ENCODE peak calls at places on chromosomes 16 and 17, in four cellular contexts. One of them, this sample, is unnamed.

GRCh38 chr16:46817961-46818360 is 13.0 kb downstream of the C16orf87 start:
- DNase-seq in aorta: no peak
- DNase-seq in glomerular endothelial cell: no peak
- DNase-seq in osteocyte: no peak
- DNase-seq in this sample: no peak

GRCh38 chr17:70256751-70257150 is 87.4 kb downstream of the KCNJ2 start:
- DNase-seq in osteocyte: no peak
- DNase-seq in glomerular endothelial cell: no peak
- DNase-seq in aorta: no peak
- DNase-seq in this sample: no peak

GRCh38 chr17:31535581-31535981 is 144.1 kb downstream of the RAB11FIP4 start:
- DNase-seq in glomerular endothelial cell: no peak
- DNase-seq in aorta: no peak
- DNase-seq in osteocyte: no peak
- DNase-seq in this sample: no peak

GRCh38 chr16:68779891-68780290 is 42.8 kb downstream of the CDH1 start:
- DNase-seq in osteocyte: no peak
- DNase-seq in glomerular endothelial cell: no peak
- DNase-seq in aorta: no peak
- DNase-seq in this sample: no peak

GRCh38 chr16:89114159-89114981 is 20.7 kb downstream of the ACSF3 start:
- DNase-seq in osteocyte: no peak
- DNase-seq in aorta: peak; percentile 73
- DNase-seq in glomerular endothelial cell: no peak
- DNase-seq in this sample: no peak

GRCh38 chr16:3582276-3583165 is 5.3 kb upstream of the NLRC3 start:
- DNase-seq in aorta: no peak
- DNase-seq in glomerular endothelial cell: no peak
- DNase-seq in osteocyte: no peak
- DNase-seq in this sample: no peak

GRCh38 chr17:78529251-78529650 is 47.9 kb downstream of the DNAH17 start:
- DNase-seq in osteocyte: no peak
- DNase-seq in glomerular endothelial cell: no peak
- DNase-seq in aorta: peak; percentile 55
- DNase-seq in this sample: no peak

GRCh38 chr17:47615766-47616424 is 33.8 kb upstream of the KPNB1 start:
- DNase-seq in glomerular endothelial cell: no peak
- DNase-seq in osteocyte: no peak
- DNase-seq in aorta: no peak
- DNase-seq in this sample: no peak

GRCh38 chr16:80114699-80115098 is 426.1 kb upstream of the DYNLRB2 start:
- DNase-seq in osteocyte: no peak
- DNase-seq in aorta: no peak
- DNase-seq in glomerular endothelial cell: no peak
- DNase-seq in this sample: no peak

GRCh38 chr16:72110662-72111615 is 17.3 kb downstream of the DHX38 start:
- DNase-seq in aorta: no peak
- DNase-seq in osteocyte: no peak
- DNase-seq in glomerular endothelial cell: no peak
- DNase-seq in this sample: no peak

GRCh38 chr17:48571826-48572417 is 6.2 kb downstream of the HOXB4 start:
- DNase-seq in glomerular endothelial cell: no peak
- DNase-seq in osteocyte: no peak
- DNase-seq in aorta: no peak
- DNase-seq in this sample: no peak

GRCh38 chr17:48053758-48054237 is 5.6 kb downstream of the NFE2L1 start:
- DNase-seq in osteocyte: no peak
- DNase-seq in aorta: no peak
- DNase-seq in glomerular endothelial cell: no peak
- DNase-seq in this sample: no peak

GRCh38 chr16:81945665-81946064 is 65.6 kb downstream of the SDR42E1 start:
- DNase-seq in glomerular endothelial cell: no peak
- DNase-seq in aorta: no peak
- DNase-seq in osteocyte: no peak
- DNase-seq in this sample: no peak

GRCh38 chr16:84791501-84791900 is 28.3 kb upstream of the CRISPLD2 start:
- DNase-seq in glomerular endothelial cell: no peak
- DNase-seq in osteocyte: no peak
- DNase-seq in aorta: no peak
- DNase-seq in this sample: no peak

GRCh38 chr16:2429037-2429770 is at the start of gene CCNF:
- DNase-seq in glomerular endothelial cell: no peak
- DNase-seq in osteocyte: peak; percentile 98
- DNase-seq in aorta: peak; percentile 99
- DNase-seq in this sample: peak; percentile 72

GRCh38 chr16:47732122-47732805 is 271.1 kb downstream of the PHKB start:
- DNase-seq in glomerular endothelial cell: no peak
- DNase-seq in osteocyte: no peak
- DNase-seq in aorta: no peak
- DNase-seq in this sample: peak; percentile 57

GRCh38 chr16:86167061-86167460 is 268.1 kb downstream of the IRF8 start:
- DNase-seq in glomerular endothelial cell: no peak
- DNase-seq in aorta: no peak
- DNase-seq in osteocyte: no peak
- DNase-seq in this sample: no peak

GRCh38 chr16:86530251-86531192 is 20.2 kb downstream of the FOXF1 start:
- DNase-seq in aorta: peak; percentile 66
- DNase-seq in glomerular endothelial cell: no peak
- DNase-seq in osteocyte: no peak
- DNase-seq in this sample: no peak

GRCh38 chr16:27330542-27330941 is 16.8 kb downstream of the IL4R start:
- DNase-seq in aorta: peak; percentile 89
- DNase-seq in glomerular endothelial cell: no peak
- DNase-seq in osteocyte: no peak
- DNase-seq in this sample: no peak

GRCh38 chr17:72726936-72727335 is 365.6 kb downstream of the SLC39A11 start:
- DNase-seq in glomerular endothelial cell: no peak
- DNase-seq in osteocyte: no peak
- DNase-seq in aorta: no peak
- DNase-seq in this sample: no peak

GRCh38 chr16:58249780-58250478 is 44.9 kb downstream of the PRSS54 start:
- DNase-seq in aorta: peak; percentile 93
- DNase-seq in glomerular endothelial cell: no peak
- DNase-seq in osteocyte: peak; percentile 94
- DNase-seq in this sample: no peak

GRCh38 chr17:77546772-77547201 is 406.0 kb downstream of the SEC14L1 start:
- DNase-seq in osteocyte: no peak
- DNase-seq in glomerular endothelial cell: no peak
- DNase-seq in aorta: no peak
- DNase-seq in this sample: no peak

GRCh38 chr16:85451646-85452363 is 161.3 kb upstream of the GSE1 start:
- DNase-seq in osteocyte: no peak
- DNase-seq in aorta: no peak
- DNase-seq in glomerular endothelial cell: no peak
- DNase-seq in this sample: no peak

GRCh38 chr16:75527825-75528299 is 8.0 kb downstream of the CHST5 start:
- DNase-seq in osteocyte: no peak
- DNase-seq in aorta: peak; percentile 17
- DNase-seq in glomerular endothelial cell: no peak
- DNase-seq in this sample: no peak

GRCh38 chr16:80198265-80198994 is 342.4 kb upstream of the DYNLRB2 start:
- DNase-seq in aorta: no peak
- DNase-seq in osteocyte: no peak
- DNase-seq in glomerular endothelial cell: no peak
- DNase-seq in this sample: no peak

GRCh38 chr17:11506635-11507034 is 91.6 kb upstream of the DNAH9 start:
- DNase-seq in aorta: no peak
- DNase-seq in osteocyte: no peak
- DNase-seq in glomerular endothelial cell: no peak
- DNase-seq in this sample: no peak

GRCh38 chr17:63441654-63442053 is 4.5 kb downstream of the CYB561 start:
- DNase-seq in osteocyte: no peak
- DNase-seq in glomerular endothelial cell: no peak
- DNase-seq in aorta: no peak
- DNase-seq in this sample: no peak

This sample was measured in Panc1.